ENCODE peak calls at places on chromosomes 11 and 22, in eight cellular contexts. L, C, T, Q, E, X, U and B are unnamed samples.

GRCh38 chr11:5516599-5516998 is at the start of gene UBQLNL:
- DNase-seq in L (no peak), C (no peak), T (no peak), Q (no peak), E (no peak), X (no peak), U (no peak), B (no peak)

GRCh38 chr11:95398437-95399112 is 167.6 kb upstream of the SESN3 start:
- DNase-seq in L (no peak), C (no peak), T (no peak), Q (no peak), E (peak), X (no peak), U (peak), B (no peak)

GRCh38 chr11:12100886-12101285 is 9.5 kb upstream of the MICAL2 start:
- DNase-seq in L (no peak), C (no peak), T (no peak), Q (peak), E (no peak), X (no peak), U (no peak), B (no peak)

GRCh38 chr22:25753252-25753651 is 11.3 kb downstream of the MYO18B start:
- DNase-seq in L (no peak), C (no peak), T (no peak), Q (no peak), E (no peak), X (no peak), U (no peak), B (no peak)

GRCh38 chr22:45885171-45885840 is 91.7 kb downstream of the WNT7B start:
- DNase-seq in L (no peak), C (no peak), T (peak), Q (no peak), E (no peak), X (no peak), U (no peak), B (no peak)

GRCh38 chr22:46287873-46288751 is 8.6 kb upstream of the GTSE1 start:
- DNase-seq in L (no peak), C (no peak), T (no peak), Q (peak), E (no peak), X (no peak), U (no peak), B (no peak)

GRCh38 chr11:71298761-71299181 is 46.4 kb upstream of the SHANK2 start:
- DNase-seq in L (no peak), C (no peak), T (no peak), Q (peak), E (no peak), X (no peak), U (no peak), B (peak)

GRCh38 chr22:47084226-47084625 is 321.8 kb downstream of the TBC1D22A start:
- DNase-seq in L (no peak), C (no peak), T (no peak), Q (no peak), E (no peak), X (no peak), U (no peak), B (peak)

GRCh38 chr22:26972281-26972680 is 314.9 kb downstream of the MIAT start:
- DNase-seq in L (no peak), C (no peak), T (no peak), Q (no peak), E (no peak), X (no peak), U (no peak), B (no peak)

GRCh38 chr11:1832181-1832988 is 2.4 kb upstream of the SYT8 start:
- DNase-seq in L (peak), C (no peak), T (peak), Q (no peak), E (peak), X (peak), U (no peak), B (no peak)

GRCh38 chr11:86990520-86990919 is 35.3 kb upstream of the FZD4 start:
- DNase-seq in L (peak), C (no peak), T (no peak), Q (no peak), E (no peak), X (no peak), U (no peak), B (no peak)

GRCh38 chr11:74783241-74783871 is 34.7 kb downstream of the RNF169 start:
- DNase-seq in L (no peak), C (no peak), T (no peak), Q (no peak), E (no peak), X (no peak), U (peak), B (no peak)

GRCh38 chr22:38834215-38834953 is 9.4 kb downstream of the NPTXR start:
- DNase-seq in L (no peak), C (no peak), T (no peak), Q (no peak), E (no peak), X (no peak), U (no peak), B (no peak)

GRCh38 chr11:12019337-12019736 is 10.9 kb upstream of the DKK3 start:
- DNase-seq in L (no peak), C (no peak), T (peak), Q (no peak), E (no peak), X (no peak), U (no peak), B (no peak)

GRCh38 chr22:42272431-42273004 is 2.1 kb upstream of the TCF20 start:
- DNase-seq in L (no peak), C (no peak), T (no peak), Q (no peak), E (no peak), X (no peak), U (no peak), B (no peak)

GRCh38 chr11:103659743-103660142 is 376.7 kb upstream of the DDI1 start:
- DNase-seq in L (no peak), C (no peak), T (no peak), Q (no peak), E (peak), X (no peak), U (no peak), B (no peak)

GRCh38 chr11:69317401-69318092 is 23.6 kb downstream of the MYEOV start:
- DNase-seq in L (no peak), C (no peak), T (no peak), Q (no peak), E (no peak), X (no peak), U (no peak), B (no peak)

GRCh38 chr11:77503006-77503405 is 29.1 kb upstream of the PAK1 start:
- DNase-seq in L (no peak), C (peak), T (no peak), Q (no peak), E (no peak), X (no peak), U (no peak), B (no peak)

GRCh38 chr22:36541831-36542391 is 12.9 kb upstream of the EIF3D start:
- DNase-seq in L (peak), C (no peak), T (no peak), Q (no peak), E (no peak), X (no peak), U (peak), B (no peak)

GRCh38 chr11:7965386-7965785 is at the start of gene NLRP10:
- DNase-seq in L (no peak), C (no peak), T (no peak), Q (no peak), E (no peak), X (no peak), U (no peak), B (no peak)

GRCh38 chr22:45242778-45243191 is 2.1 kb upstream of the KIAA0930 start:
- DNase-seq in L (no peak), C (no peak), T (no peak), Q (no peak), E (peak), X (no peak), U (no peak), B (no peak)

GRCh38 chr11:952406-953385 is 27.0 kb downstream of the AP2A2 start:
- DNase-seq in L (no peak), C (no peak), T (no peak), Q (peak), E (no peak), X (no peak), U (no peak), B (no peak)

GRCh38 chr11:10540546-10540914 is 457 bp downstream of the RNF141 start:
- DNase-seq in L (no peak), C (no peak), T (no peak), Q (peak), E (peak), X (no peak), U (no peak), B (no peak)

GRCh38 chr22:19984201-19984753 is 32.3 kb downstream of the ARVCF start:
- DNase-seq in L (peak), C (peak), T (peak), Q (no peak), E (peak), X (no peak), U (no peak), B (no peak)

GRCh38 chr22:40606306-40606705 is 30.2 kb downstream of the MRTFA start:
- DNase-seq in L (no peak), C (no peak), T (no peak), Q (no peak), E (no peak), X (no peak), U (no peak), B (no peak)

GRCh38 chr11:63896071-63896470 is 20.9 kb downstream of the RCOR2 start:
- DNase-seq in L (no peak), C (no peak), T (no peak), Q (peak), E (no peak), X (no peak), U (no peak), B (no peak)

GRCh38 chr11:70036971-70037882 is 40.9 kb upstream of the ANO1 start:
- DNase-seq in L (no peak), C (peak), T (no peak), Q (no peak), E (no peak), X (no peak), U (no peak), B (peak)

GRCh38 chr11:127117231-127117671 is 116.7 kb upstream of the KIRREL3 start:
- DNase-seq in L (no peak), C (no peak), T (no peak), Q (no peak), E (no peak), X (no peak), U (no peak), B (no peak)

GRCh38 chr11:69708731-69709401 is 5.0 kb upstream of the FGF19 start:
- DNase-seq in L (no peak), C (no peak), T (no peak), Q (no peak), E (no peak), X (no peak), U (no peak), B (no peak)

GRCh38 chr11:1514349-1515061 is 27.9 kb upstream of the MOB2 start:
- DNase-seq in L (no peak), C (no peak), T (peak), Q (no peak), E (no peak), X (no peak), U (no peak), B (no peak)

GRCh38 chr11:121246769-121247035 is 45.9 kb upstream of the SC5D start:
- DNase-seq in L (no peak), C (no peak), T (no peak), Q (no peak), E (no peak), X (no peak), U (no peak), B (no peak)

GRCh38 chr11:96001037-96001436 is 77.1 kb upstream of the MTMR2 start:
- DNase-seq in L (no peak), C (no peak), T (peak), Q (peak), E (no peak), X (no peak), U (peak), B (no peak)